ENCODE peak calls at places on chromosomes 7 and 10, in four cellular contexts. Y is fibroblast of lung; D is CD8-positive, alpha-beta T cell; N is adrenal gland. X is an unnamed sample.

GRCh38 chr7:45258533-45259226 is 101.1 kb downstream of the RAMP3 start:
- DNase-seq in Y (no peak), D (no peak), N (no peak), X (no peak)

GRCh38 chr10:70748305-70748704 is 36.9 kb downstream of the TBATA start:
- DNase-seq in Y (no peak), D (no peak), N (no peak), X (no peak)

GRCh38 chr10:85609509-85609908 is 757.1 kb downstream of the GRID1 start:
- DNase-seq in Y (no peak), D (no peak), N (no peak), X (no peak)

GRCh38 chr7:32611201-32611691 is 116.0 kb downstream of the AVL9 start:
- DNase-seq in Y (peak; percentile 49), D (no peak), N (no peak), X (no peak)

GRCh38 chr10:78520737-78521430 is 487.2 kb downstream of the RPS24 start:
- DNase-seq in Y (no peak), D (no peak), N (peak; percentile 18), X (no peak)

GRCh38 chr10:104308439-104308903 is 29.8 kb downstream of the ITPRIP start:
- DNase-seq in Y (peak; percentile 19), D (no peak), N (no peak), X (no peak)

GRCh38 chr7:130912086-130912909 is 178.3 kb upstream of the KLF14 start:
- DNase-seq in Y (peak; percentile 84), D (no peak), N (no peak), X (peak; percentile 66)

GRCh38 chr7:120014920-120015465 is 258.0 kb upstream of the KCND2 start:
- DNase-seq in Y (peak; percentile 40), D (no peak), N (no peak), X (no peak)

GRCh38 chr7:44108768-44109750 is 4.9 kb downstream of the AEBP1 start:
- DNase-seq in Y (no peak), D (no peak), N (no peak), X (no peak)
- TF ChIP-seq CTCF in Y (no peak), D (no peak), N (no peak), X (peak; percentile 13)

DNA sequence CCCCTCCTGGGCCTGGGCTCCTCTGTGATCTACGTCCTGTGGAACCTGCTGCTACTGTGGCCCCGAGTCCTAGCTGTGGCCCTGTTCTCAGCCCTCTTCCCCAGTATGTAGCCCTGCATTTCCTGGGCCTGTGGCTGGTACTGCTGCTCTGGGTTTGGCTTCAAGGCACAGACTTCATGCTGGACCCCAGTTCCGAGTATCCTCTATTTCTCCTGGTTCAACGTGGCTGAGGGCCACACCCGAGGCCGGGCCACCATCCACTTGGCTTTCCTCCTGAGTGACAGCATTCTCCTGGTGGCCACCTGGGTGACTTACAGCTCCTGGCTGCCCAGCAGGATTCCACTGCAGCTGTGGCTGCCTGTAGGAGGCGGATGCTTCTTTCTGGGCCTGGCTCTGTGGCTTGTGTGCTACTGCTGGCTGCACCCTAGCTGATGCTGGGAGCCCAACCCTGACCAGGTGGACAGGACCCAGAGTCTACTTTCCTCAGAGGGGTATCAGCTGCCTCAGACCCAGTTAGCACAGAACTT is 37.8 kb upstream of the MMD2 start:
- DNase-seq in Y (no peak), D (no peak), N (no peak), X (no peak)
- H3K36me3 ChIP-seq in Y (peaks cover 14% of the 10 kb centered on the region), D (peaks cover 26% of the 10 kb centered on the region), N (peaks cover 47% of the 10 kb centered on the region), X (peaks cover 24% of the 10 kb centered on the region)

DNA sequence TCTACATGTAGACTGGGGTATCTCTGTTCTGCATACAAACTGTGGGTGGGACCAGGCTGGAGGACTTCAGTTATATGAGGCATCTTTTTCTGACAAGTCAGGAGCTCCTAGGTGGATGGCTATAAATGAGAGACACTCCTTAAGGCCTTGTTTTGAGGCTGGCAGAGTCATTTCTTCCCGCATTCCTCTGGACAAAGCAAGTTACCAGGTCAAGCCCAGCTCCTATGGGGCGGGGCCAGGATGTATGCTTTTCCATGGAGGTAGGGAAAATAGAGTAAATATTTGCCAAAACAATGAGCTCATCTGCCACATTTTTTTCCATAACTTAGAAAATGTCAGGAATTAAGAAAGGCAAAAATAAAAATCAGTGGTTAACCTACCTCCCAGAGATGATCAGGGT is 283.4 kb downstream of the GPR37 start:
- DNase-seq in Y (no peak), D (no peak), N (no peak), X (no peak)
- TF ChIP-seq CTCF in Y (no peak), D (no peak), N (no peak), X (no peak)

DNA sequence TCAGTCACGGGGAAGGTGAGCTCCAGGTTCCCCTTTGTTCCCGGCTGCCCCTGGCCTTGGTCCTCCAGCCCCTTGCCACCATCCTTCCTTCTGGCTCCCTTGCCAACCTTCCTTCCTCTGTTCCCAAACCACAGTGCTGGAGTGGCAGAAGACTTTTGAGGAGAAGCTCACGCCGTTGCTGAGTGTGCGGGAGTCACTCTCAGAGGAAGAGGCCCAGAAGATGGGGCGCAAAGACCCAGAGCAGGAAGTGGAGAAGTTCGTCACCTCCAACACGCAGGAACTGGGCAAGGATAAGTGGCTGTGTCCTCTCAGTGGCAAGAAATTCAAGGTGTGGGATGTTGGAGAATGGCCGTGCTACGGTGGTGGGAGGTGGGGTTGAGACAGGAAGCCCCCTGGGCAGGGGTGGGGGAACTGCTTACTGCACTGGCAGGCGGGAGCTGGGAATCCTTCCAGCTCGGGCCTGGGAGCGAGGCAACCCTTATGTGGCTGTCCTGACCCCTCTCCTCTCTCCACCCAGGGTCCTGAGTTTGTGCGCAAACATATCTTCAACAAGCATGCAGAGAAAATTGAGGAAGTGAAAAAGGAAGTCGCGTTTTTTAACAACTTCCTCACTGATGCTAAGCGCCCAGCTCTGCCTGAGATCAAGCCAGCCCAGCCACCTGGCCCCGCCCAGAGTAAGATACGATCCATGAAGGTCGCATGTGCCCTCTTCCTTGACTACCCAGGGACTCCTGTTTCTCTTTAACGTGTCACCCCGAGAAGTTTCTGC is 2.1 kb downstream of the UFSP1 start:
- DNase-seq in Y (no peak), D (no peak), N (no peak), X (no peak)
- H3K36me3 ChIP-seq in Y (peaks cover 51% of the 10 kb centered on the region), D (peaks cover 41% of the 10 kb centered on the region), N (peaks cover 61% of the 10 kb centered on the region), X (peaks cover 47% of the 10 kb centered on the region)

DNA sequence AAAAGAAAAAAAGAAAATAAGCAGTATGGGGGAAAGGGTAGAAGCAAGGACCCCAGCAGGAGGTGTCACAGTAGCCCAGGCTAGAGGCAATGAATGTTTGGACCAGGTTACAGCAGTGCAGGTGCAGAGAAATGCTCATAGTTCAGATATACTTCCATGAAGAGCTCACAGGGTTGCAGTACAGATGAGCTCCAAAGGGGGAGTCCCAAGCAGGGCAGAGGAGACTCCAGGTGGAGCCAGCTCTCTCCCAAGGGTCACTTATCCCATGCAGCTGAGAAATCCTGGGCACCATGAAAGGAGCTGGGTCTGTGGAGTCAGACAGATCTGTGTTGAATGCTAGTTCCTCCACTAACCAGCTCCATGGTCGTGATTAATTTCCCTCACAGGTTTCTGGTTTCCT is 174.9 kb downstream of the C7orf25 start:
- DNase-seq in Y (no peak), D (no peak), N (no peak), X (no peak)
- TF ChIP-seq CTCF in Y (peak; percentile 15), D (no peak), N (no peak), X (no peak)

DNA sequence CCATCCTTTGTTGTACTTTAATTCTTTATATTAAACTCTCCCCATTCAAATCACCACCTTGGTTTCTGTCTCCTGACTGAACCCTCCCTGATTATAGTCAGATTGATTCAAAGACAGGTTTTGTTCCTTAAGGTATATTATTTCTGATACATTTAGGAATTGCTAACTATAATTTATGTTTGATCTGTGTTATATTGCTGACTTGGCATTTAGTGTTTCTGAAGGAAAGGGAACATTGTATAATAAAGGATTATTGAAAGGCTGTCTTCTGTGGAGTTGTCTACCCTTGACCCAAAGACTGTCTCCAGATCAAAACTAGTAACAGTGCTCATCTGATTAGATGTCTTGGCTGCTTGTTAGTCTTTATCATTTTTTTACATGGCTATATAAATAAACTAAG is 10.3 kb downstream of the CDK1 start:
- DNase-seq in Y (no peak), D (no peak), N (no peak), X (no peak)
- H3K36me3 ChIP-seq in Y (peaks cover 2% of the 10 kb centered on the region), D (no peaks in the 10 kb centered on the region), N (no peaks in the 10 kb centered on the region), X (no peaks in the 10 kb centered on the region)

GRCh38 chr7:34128762-34129161 is 223.4 kb downstream of the BMPER start:
- DNase-seq in Y (no peak), D (no peak), N (no peak), X (peak; percentile 31)

GRCh38 chr7:34121366-34121765 is 216.0 kb downstream of the BMPER start:
- DNase-seq in Y (no peak), D (no peak), N (no peak), X (no peak)

GRCh38 chr7:34117583-34117982 is 212.2 kb downstream of the BMPER start:
- DNase-seq in Y (no peak), D (no peak), N (no peak), X (no peak)

GRCh38 chr7:34124765-34125164 is 219.4 kb downstream of the BMPER start:
- DNase-seq in Y (no peak), D (no peak), N (no peak), X (no peak)

DNA sequence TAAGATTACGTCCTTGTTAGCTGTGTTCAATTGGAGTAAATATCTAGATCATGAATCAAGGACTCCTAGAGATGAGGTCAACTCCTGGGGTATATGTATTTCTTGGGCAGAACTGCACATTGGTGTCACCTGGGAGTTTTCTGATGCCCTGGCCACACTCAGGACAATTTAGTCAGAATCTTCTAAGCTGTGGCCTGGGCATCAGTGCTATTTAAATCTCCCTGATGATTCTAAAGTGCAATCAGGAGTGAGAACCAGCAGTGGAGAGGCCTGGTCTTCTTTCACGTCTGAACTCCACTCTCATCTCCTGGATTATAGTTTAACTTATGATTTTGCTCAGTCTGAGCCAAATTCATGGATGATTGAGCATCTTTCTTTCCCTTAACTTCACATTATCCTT is 218.0 kb downstream of the BMPER start:
- DNase-seq in Y (no peak), D (no peak), N (no peak), X (no peak)
- TF ChIP-seq CTCF in Y (no peak), D (no peak), N (no peak), X (no peak)

DNA sequence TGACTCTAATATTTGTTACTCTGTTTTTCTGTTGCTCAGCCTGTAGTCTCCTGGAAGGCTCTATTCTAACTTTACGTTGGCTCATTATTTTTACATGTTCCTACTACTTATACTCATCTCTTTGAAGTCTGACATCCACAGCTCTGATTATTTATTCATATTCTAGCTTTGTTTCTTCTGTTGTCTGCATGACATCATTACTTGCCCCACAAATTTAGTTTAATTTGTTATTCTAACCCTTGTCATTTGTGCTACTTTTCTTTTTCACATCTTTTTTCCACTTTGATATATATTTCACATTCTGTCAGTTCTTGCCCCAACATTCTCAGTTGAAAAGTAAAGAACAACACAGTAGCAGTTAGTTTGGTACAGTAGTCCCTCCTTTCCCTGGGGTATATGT is 51.1 kb downstream of the KMT2E start:
- DNase-seq in Y (no peak), D (no peak), N (no peak), X (no peak)
- H3K36me3 ChIP-seq in Y (peaks cover 9% of the 10 kb centered on the region), D (peaks cover 35% of the 10 kb centered on the region), N (peaks cover 60% of the 10 kb centered on the region), X (peaks cover 5% of the 10 kb centered on the region)

X was measured in BJ.